ENCODE peak calls at places on chromosomes 2 and 18, in eight cellular contexts. Z is hippocampal formation; R is transverse colon; Y is stimulated activated naive CD8-positive, alpha-beta T cell treated with anti-CD3 and anti-CD28 coated beads, Interleukin-15, Interleukin-2, amounts not matched to agents 100 U/mL and 50 U/mL, for 24 hours; O is caudate nucleus; S is HS-5; Q is foreskin fibroblast; A is stimulated activated effector memory CD8-positive, alpha-beta T cell treated with anti-CD3 and anti-CD28 coated beads, Interleukin-12 subunit alpha, Interleukin-12 subunit beta, amount 100 ng/mL, for 72 hours. P is an unnamed sample.
A peak's percentile ranks its signal among the peaks of the same experiment; 100 is the strongest.

GRCh38 chr2:85057236-85057635 is 76.0 kb upstream of the TCF7L1 start:
- DNase-seq in Z (no peak), R (no peak), Y (no peak), O (no peak), S (no peak), Q (peak; percentile 48), A (no peak), P (no peak)

GRCh38 chr2:173808676-173809075 is 156.5 kb downstream of the SP3 start:
- DNase-seq in Z (no peak), R (no peak), Y (no peak), O (no peak), S (no peak), Q (no peak), A (no peak), P (no peak)

GRCh38 chr2:238239552-238239871 is 326 bp downstream of the HES6 start:
- DNase-seq in Z (no peak), R (peak; percentile 29), Y (no peak), O (no peak), S (no peak), Q (no peak), A (no peak), P (no peak)

GRCh38 chr2:156803243-156803642 is 367.1 kb downstream of the GPD2 start:
- DNase-seq in Z (no peak), R (no peak), Y (no peak), O (no peak), S (no peak), Q (no peak), A (no peak), P (no peak)

GRCh38 chr2:25252291-25253152 is 84.1 kb upstream of the POMC start:
- DNase-seq in Z (no peak), R (peak; percentile 72), Y (peak; percentile 62), O (no peak), S (no peak), Q (peak; percentile 29), A (peak; percentile 60), P (no peak)

GRCh38 chr2:120108749-120109148 is 95.9 kb downstream of the EPB41L5 start:
- DNase-seq in Z (no peak), R (no peak), Y (no peak), O (no peak), S (peak; percentile 20), Q (peak; percentile 40), A (no peak), P (no peak)

GRCh38 chr2:58899692-58900091 is 658.6 kb upstream of the FANCL start:
- DNase-seq in Z (no peak), R (no peak), Y (no peak), O (no peak), S (peak; percentile 50), Q (peak; percentile 28), A (no peak), P (no peak)

GRCh38 chr18:63897072-63897471 is 9.6 kb downstream of the SERPINB2 start:
- DNase-seq in Z (no peak), R (no peak), Y (no peak), O (no peak), S (no peak), Q (no peak), A (no peak), P (no peak)

GRCh38 chr18:31979714-31980113 is 36.8 kb upstream of the TRAPPC8 start:
- DNase-seq in Z (no peak), R (no peak), Y (no peak), O (no peak), S (no peak), Q (no peak), A (no peak), P (no peak)

GRCh38 chr2:206801417-206801772 is 36.0 kb downstream of the FASTKD2 start:
- DNase-seq in Z (no peak), R (no peak), Y (no peak), O (no peak), S (no peak), Q (no peak), A (no peak), P (no peak)

GRCh38 chr2:97698530-97698929 is 14.8 kb upstream of the ZAP70 start:
- DNase-seq in Z (no peak), R (no peak), Y (no peak), O (no peak), S (no peak), Q (no peak), A (no peak), P (no peak)

GRCh38 chr2:19255481-19255880 is 102.9 kb downstream of the OSR1 start:
- DNase-seq in Z (no peak), R (no peak), Y (no peak), O (no peak), S (no peak), Q (no peak), A (no peak), P (no peak)

GRCh38 chr18:49812321-49813070 is 837 bp downstream of the ACAA2 start:
- DNase-seq in Z (no peak), R (no peak), Y (no peak), O (no peak), S (no peak), Q (no peak), A (no peak), P (no peak)

GRCh38 chr18:49412673-49413072 is 47.8 kb downstream of the DYM start:
- DNase-seq in Z (no peak), R (no peak), Y (no peak), O (no peak), S (no peak), Q (no peak), A (no peak), P (no peak)

GRCh38 chr18:77132369-77133050 is at the start of gene MBP:
- DNase-seq in Z (no peak), R (peak; percentile 92), Y (peak; percentile 82), O (no peak), S (no peak), Q (no peak), A (peak; percentile 79), P (no peak)

GRCh38 chr2:215439404-215439803 is 3.5 kb upstream of the FN1 start:
- DNase-seq in Z (no peak), R (no peak), Y (no peak), O (no peak), S (no peak), Q (no peak), A (no peak), P (no peak)

GRCh38 chr2:163897799-163898198 is 162.0 kb upstream of the FIGN start:
- DNase-seq in Z (no peak), R (no peak), Y (no peak), O (no peak), S (no peak), Q (no peak), A (no peak), P (no peak)

GRCh38 chr18:58670561-58671121 is 624 bp upstream of the MALT1 start:
- DNase-seq in Z (peak; percentile 73), R (no peak), Y (no peak), O (no peak), S (no peak), Q (no peak), A (peak; percentile 49), P (no peak)

GRCh38 chr18:57461652-57462269 is 26.6 kb downstream of the ONECUT2 start:
- DNase-seq in Z (no peak), R (no peak), Y (no peak), O (no peak), S (no peak), Q (no peak), A (no peak), P (no peak)

GRCh38 chr18:58668897-58669296 is 2.4 kb upstream of the MALT1 start:
- DNase-seq in Z (no peak), R (no peak), Y (no peak), O (no peak), S (no peak), Q (peak; percentile 35), A (no peak), P (no peak)

GRCh38 chr2:160377204-160377995 is 116.2 kb downstream of the RBMS1 start:
- DNase-seq in Z (no peak), R (no peak), Y (no peak), O (no peak), S (no peak), Q (no peak), A (no peak), P (no peak)

GRCh38 chr2:30425326-30425725 is 21.7 kb upstream of the LCLAT1 start:
- DNase-seq in Z (no peak), R (no peak), Y (no peak), O (no peak), S (no peak), Q (peak; percentile 70), A (no peak), P (no peak)

GRCh38 chr2:168343586-168343985 is 96.2 kb upstream of the STK39 start:
- DNase-seq in Z (no peak), R (no peak), Y (no peak), O (no peak), S (no peak), Q (no peak), A (no peak), P (no peak)

GRCh38 chr18:71252351-71252862 is 963.6 kb downstream of the SOCS6 start:
- DNase-seq in Z (no peak), R (no peak), Y (no peak), O (no peak), S (no peak), Q (no peak), A (no peak), P (no peak)

GRCh38 chr2:189441709-189442074 is 418 bp downstream of the WDR75 start:
- DNase-seq in Z (no peak), R (no peak), Y (no peak), O (no peak), S (no peak), Q (no peak), A (no peak), P (no peak)